ENCODE peak calls at places on chromosomes 2 and 18, in four cellular contexts. A is astrocyte of the spinal cord, L is OCI-LY7, P is A549. K is an unnamed sample.

GRCh38 chr2:98577313-98577712 is 31.0 kb downstream of the COA5 start:
- DNase-seq in A (no peak), P (no peak), L (no peak), K (no peak)

GRCh38 chr2:237434916-237435315 is 21.0 kb upstream of the COL6A3 start:
- DNase-seq in A (peak), L (no peak), P (no peak), K (no peak)

GRCh38 chr2:37232131-37232933 is 874 bp downstream of the NDUFAF7 start:
- DNase-seq in P (peak), L (peak), A (peak), K (no peak)

GRCh38 chr2:219289195-219289536 is 10.0 kb downstream of the DNAJB2 start:
- DNase-seq in P (no peak), A (no peak), L (no peak), K (no peak)

GRCh38 chr2:38462121-38462634 is 85.1 kb upstream of the ATL2 start:
- DNase-seq in P (peak), A (peak), L (no peak), K (peak)

GRCh38 chr2:26735096-26735495 is 29.0 kb upstream of the SLC35F6 start:
- DNase-seq in P (peak), A (peak), L (no peak), K (peak)

GRCh38 chr2:231984992-231985391 is 23.5 kb downstream of the DIS3L2 start:
- DNase-seq in A (no peak), P (no peak), L (no peak), K (no peak)

GRCh38 chr2:124804014-124804940 is 779.2 kb downstream of the CNTNAP5 start:
- DNase-seq in L (peak), P (peak), A (no peak), K (no peak)

GRCh38 chr2:223078482-223078881 is 26.5 kb downstream of the KCNE4 start:
- DNase-seq in L (no peak), A (no peak), P (no peak), K (no peak)

GRCh38 chr2:65030933-65031332 is 25.3 kb upstream of the CEP68 start:
- DNase-seq in L (no peak), P (no peak), A (no peak), K (no peak)
- H3K4me3 ChIP-seq in L (peak), P (no peak), A (no peak), K (no peak)

GRCh38 chr2:130819915-130820861 is 16.5 kb upstream of the ARHGEF4 start:
- DNase-seq in A (peak), P (no peak), L (peak), K (peak)
- H3K4me3 ChIP-seq in A (no peak), P (no peak), L (no peak), K (no peak)

DNA sequence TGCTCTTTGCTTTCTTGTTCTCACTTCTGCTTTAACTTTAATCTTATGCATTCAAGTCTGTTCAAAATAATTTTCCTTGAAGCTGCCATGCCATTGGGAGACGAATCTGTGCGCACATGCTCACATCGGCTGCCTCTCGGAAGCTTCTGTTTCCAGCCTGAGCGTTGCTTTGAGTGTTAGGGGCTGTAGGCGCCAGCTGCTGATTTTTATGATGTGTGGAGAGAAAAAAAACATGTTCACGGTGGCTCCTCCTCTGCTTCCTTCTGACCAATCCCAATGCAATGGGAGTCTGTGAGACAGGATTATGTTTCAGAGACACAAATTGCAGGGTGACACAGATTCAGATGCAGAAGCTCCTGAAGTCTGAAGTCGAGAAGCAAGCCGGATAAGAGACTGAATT is at the start of gene MC4R:
- DNase-seq in L (peak), A (peak), P (peak), K (peak)
- H3K4me3 ChIP-seq in L (peak), A (peak), P (peak), K (peak)

DNA sequence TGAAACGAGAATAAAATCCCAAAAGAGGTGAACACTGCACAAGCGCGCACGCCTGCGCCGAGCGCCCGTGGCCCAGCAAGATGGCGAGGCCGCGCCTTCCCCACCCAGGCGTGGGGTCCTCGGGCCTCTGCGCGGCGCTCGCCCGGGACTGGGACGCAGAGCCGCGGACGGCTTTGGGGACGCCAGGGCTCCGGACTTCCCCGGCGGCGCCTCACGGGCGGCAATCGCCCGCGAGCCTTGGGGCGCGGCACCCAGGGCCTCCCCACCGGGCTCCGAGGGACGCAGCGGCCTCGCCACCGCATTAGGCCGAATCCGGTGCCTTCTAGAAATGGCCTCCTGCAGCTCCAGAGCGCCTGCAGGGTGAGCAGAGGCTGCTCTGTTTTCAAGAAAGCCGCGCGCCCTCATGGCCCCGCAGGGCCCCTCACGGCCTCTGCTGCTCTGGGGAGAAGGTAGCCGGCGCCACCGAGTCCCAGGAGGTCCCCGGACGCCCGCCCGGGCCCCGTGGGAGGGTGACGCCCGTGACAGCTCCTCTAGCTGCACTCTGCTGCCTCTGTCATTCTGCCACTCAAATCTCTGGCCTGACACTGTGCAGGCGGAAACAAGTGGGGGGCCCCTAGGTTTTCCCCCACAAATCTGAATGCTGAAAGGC is 35.9 kb upstream of the POMC start:
- DNase-seq in L (no peak), P (no peak), A (no peak), K (no peak)
- H3K4me3 ChIP-seq in L (no peak), P (no peak), A (no peak), K (no peak)

GRCh38 chr2:158460632-158461297 is 4.0 kb downstream of the PKP4 start:
- DNase-seq in A (peak), P (no peak), L (no peak), K (no peak)

GRCh38 chr2:158458617-158458920 is 1.8 kb downstream of the PKP4 start:
- DNase-seq in P (no peak), A (no peak), L (no peak), K (no peak)

GRCh38 chr2:158457826-158458616 is 1.3 kb downstream of the PKP4 start:
- DNase-seq in P (peak), L (peak), A (peak), K (no peak)

GRCh38 chr2:158457092-158457825 is 507 bp downstream of the PKP4 start:
- DNase-seq in P (peak), A (peak), L (peak), K (no peak)

GRCh38 chr2:158459161-158460003 is 2.6 kb downstream of the PKP4 start:
- DNase-seq in P (peak), A (peak), L (no peak), K (no peak)
- H3K4me3 ChIP-seq in P (peak), A (peak), L (peak), K (peak)

DNA sequence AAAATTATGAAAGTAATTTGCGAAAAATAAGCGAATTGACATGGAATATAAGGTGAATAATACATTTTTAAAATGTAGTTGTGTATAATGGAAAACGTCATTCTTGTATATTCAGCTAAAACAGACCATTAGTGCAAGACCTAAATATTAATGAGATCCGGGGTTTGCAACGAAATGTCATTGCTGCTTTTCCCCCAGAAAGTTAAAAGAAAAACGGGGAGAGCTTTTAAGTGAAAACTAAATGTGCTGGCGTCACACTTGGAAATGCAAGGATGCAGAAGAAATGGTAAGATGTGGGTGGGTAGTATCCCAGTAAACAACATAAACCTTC is 491 bp upstream of the SGO2 start:
- DNase-seq in A (no peak), L (no peak), P (no peak), K (no peak)
- H3K4me3 ChIP-seq in A (peak), L (peak), P (peak), K (peak)

GRCh38 chr18:3651266-3651665 is 201.3 kb downstream of the TGIF1 start:
- DNase-seq in A (no peak), P (no peak), L (no peak), K (no peak)

GRCh38 chr18:3654442-3655253 is 204.7 kb downstream of the TGIF1 start:
- DNase-seq in L (no peak), P (no peak), A (no peak), K (no peak)

GRCh38 chr18:3653263-3653858 is 203.4 kb downstream of the TGIF1 start:
- DNase-seq in L (no peak), P (peak), A (no peak), K (no peak)

GRCh38 chr18:3653859-3654441 is 204.0 kb downstream of the TGIF1 start:
- DNase-seq in A (no peak), P (peak), L (no peak), K (no peak)

DNA sequence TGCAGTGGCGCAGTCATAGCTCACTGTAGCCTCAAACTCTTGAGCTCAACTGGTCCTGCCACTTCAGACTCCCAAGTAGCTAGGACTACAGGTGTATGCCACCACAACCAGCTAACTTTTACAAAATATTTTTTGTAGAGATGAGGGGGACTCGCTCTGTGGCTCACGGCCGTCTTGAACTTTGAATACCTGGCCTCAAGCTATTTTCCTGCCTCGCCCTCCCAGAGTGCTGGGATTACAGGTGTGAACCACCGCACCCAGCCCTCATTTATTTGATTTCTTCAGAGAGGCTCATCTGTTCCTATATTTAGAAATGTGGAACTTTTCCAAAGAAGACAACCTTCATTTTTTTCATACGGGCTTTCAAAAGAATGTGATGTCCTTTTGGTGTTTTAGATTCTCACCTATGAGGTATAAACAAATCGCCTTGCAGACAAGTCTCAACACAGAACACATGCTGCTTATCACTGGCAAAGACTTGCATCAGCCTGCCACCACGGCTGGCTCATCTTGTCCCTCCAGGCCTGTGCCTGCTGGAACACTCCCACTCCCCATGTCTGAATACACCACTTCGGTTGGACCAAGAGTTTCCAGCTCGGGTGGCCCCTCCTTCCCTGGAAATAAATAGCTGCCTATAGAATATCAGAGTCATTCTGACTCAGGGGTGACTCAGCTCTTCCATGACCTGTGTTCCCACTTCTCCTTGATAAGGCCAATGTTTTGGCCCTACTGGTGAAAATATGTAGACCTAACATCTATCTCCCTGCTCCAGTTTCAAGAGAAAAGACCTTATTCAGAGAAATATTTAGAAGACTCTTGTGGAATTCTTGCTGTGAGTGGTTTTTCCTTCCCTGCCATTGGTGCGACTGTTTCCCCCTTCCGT is 202.6 kb downstream of the TGIF1 start:
- DNase-seq in L (no peak), P (peak), A (peak), K (peak)
- H3K4me3 ChIP-seq in L (no peak), P (peak), A (no peak), K (no peak)

DNA sequence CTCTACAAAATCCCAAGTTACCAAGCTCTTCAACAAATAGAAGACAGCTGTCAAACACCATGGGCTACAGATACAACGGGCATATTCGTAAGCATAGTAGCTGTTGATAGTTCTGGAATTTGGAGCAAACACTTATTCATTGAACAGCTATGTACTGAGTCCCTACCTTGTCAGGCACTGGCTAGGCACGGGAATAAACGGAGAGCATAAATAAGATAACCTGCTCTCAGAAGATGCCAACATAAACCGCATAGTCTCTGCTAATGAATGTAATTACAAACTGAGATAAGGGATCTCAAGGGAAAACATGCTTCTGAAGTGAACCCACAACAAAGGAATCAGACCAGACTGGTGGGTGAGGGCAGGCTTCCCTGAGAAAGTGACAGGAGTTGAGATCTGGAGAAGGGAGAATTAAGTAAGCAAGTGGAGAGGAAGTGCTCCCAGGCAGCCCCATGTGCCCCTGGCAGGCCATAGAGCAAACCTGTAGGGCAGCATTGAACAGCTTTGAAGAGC is 997 bp upstream of the ANKRD44 start:
- DNase-seq in P (no peak), A (no peak), L (no peak), K (no peak)
- H3K4me3 ChIP-seq in P (peak), A (no peak), L (peak), K (no peak)

DNA sequence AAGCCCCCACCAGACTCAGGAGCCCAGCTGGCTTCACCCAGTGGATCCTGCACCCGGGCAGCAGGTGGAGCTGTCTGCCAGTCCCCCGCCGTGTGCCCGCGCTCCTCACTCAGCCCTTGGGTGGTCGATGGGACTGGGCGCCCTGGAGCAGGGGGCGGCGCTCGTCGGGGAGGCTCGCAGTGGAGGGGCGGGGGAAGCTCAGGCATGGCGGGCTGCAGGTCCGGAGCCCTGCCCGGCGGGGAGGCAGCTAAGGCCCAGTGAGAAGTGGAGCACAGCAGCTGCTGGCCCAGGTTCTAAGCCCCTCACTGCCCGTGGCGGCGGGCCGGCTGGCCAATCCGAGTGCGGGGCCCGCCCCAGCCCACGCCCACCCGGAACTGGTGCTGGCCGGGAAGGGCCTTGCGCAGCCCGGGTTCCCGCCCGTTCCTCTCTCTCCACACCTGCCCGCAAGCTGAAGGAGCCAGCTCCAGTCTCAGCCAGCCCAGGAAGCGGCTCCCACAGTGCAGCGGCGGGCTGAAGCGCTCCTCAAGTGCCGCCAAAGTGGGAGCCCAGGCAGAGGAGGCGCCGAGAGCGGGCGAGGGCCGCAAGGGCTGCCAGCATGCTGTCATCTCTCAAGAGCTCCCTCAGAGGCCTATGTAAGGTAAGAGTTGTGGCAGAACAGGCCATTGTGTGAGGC is 1307.8 kb upstream of the TMEFF2 start:
- DNase-seq in L (no peak), P (no peak), A (no peak), K (no peak)
- H3K4me3 ChIP-seq in L (no peak), P (no peak), A (no peak), K (no peak)

K was measured in astrocyte of the cerebellum.